ENCODE peak calls at places on chromosomes 5 and 9, in ten cellular contexts. H is GM12865, I is mammary epithelial cell, B is HL-60, L is neural progenitor cell, G is GM13977, S is Right ventricle myocardium superior, U is tibial nerve, M is A172, P is SHP77. C is an unnamed sample.

GRCh38 chr5:174172104-174172965 is 126.8 kb downstream of the NSG2 start:
- DNase-seq in G (no peak), L (peak; percentile 91), H (no peak), U (no peak), S (no peak), M (no peak), I (no peak), P (no peak), B (no peak), C (no peak)

GRCh38 chr9:9483175-9483574 is 1129.6 kb downstream of the PTPRD start:
- DNase-seq in U (no peak), L (no peak), S (no peak), H (no peak), I (no peak), M (no peak), G (no peak), P (no peak), B (no peak), C (no peak)

GRCh38 chr5:158390556-158390955 is 531.6 kb upstream of the CLINT1 start:
- DNase-seq in H (peak; percentile 23), M (peak; percentile 75), G (no peak), P (no peak), U (no peak), I (peak; percentile 42), L (no peak), S (no peak), B (no peak), C (peak; percentile 30)

GRCh38 chr9:137243626-137244485 is 2.8 kb downstream of the TUBB4B start:
- DNase-seq in I (no peak), S (no peak), L (no peak), P (no peak), H (no peak), G (no peak), M (no peak), B (peak; percentile 48), U (no peak), C (peak; percentile 68)

GRCh38 chr5:176803943-176804498 is 6.3 kb upstream of the UNC5A start:
- DNase-seq in S (no peak), U (no peak), P (no peak), I (peak; percentile 43), M (no peak), G (no peak), H (peak; percentile 17), B (no peak), L (peak; percentile 89), C (peak; percentile 35)

GRCh38 chr9:132486706-132487350 is 76.8 kb downstream of the CFAP77 start:
- DNase-seq in I (no peak), L (no peak), H (peak; percentile 32), G (no peak), M (no peak), U (no peak), S (no peak), B (no peak), P (no peak), C (no peak)

GRCh38 chr5:159642379-159642778 is 273.9 kb upstream of the ADRA1B start:
- DNase-seq in I (no peak), M (no peak), P (no peak), G (no peak), L (no peak), B (no peak), U (no peak), H (no peak), S (no peak), C (no peak)

GRCh38 chr9:77583366-77583626 is 64.8 kb downstream of the GNA14 start:
- DNase-seq in H (no peak), L (no peak), U (no peak), S (no peak), I (no peak), M (no peak), P (no peak), G (no peak), B (no peak), C (no peak)

GRCh38 chr5:72633041-72633445 is 125.8 kb upstream of the ZNF366 start:
- DNase-seq in H (no peak), I (no peak), U (no peak), M (no peak), B (no peak), P (no peak), L (no peak), G (no peak), S (no peak), C (no peak)

GRCh38 chr9:83441390-83441789 is 96.8 kb downstream of the FRMD3 start:
- DNase-seq in U (peak; percentile 22), H (no peak), S (no peak), B (no peak), P (no peak), L (no peak), I (no peak), M (no peak), G (no peak), C (no peak)

GRCh38 chr5:151023651-151024050 is 3.3 kb downstream of the GPX3 start:
- DNase-seq in P (no peak), G (no peak), M (peak; percentile 54), U (peak; percentile 79), S (peak; percentile 84), B (no peak), H (no peak), I (peak; percentile 51), L (no peak), C (no peak)

GRCh38 chr5:98735806-98736507 is 37.5 kb upstream of the RGMB start:
- DNase-seq in M (no peak), P (no peak), S (no peak), I (peak; percentile 9), U (no peak), G (no peak), H (no peak), B (no peak), L (no peak), C (no peak)

GRCh38 chr9:82923410-82924242 is 139.3 kb downstream of the RASEF start:
- DNase-seq in I (peak; percentile 11), L (peak; percentile 43), B (no peak), U (no peak), S (no peak), G (no peak), H (no peak), M (no peak), P (no peak), C (no peak)

GRCh38 chr9:5879419-5880181 is 11.1 kb upstream of the MLANA start:
- DNase-seq in I (peak; percentile 89), G (no peak), L (peak; percentile 8), U (no peak), S (no peak), M (peak; percentile 95), H (no peak), P (no peak), B (no peak), C (peak; percentile 79)

GRCh38 chr9:137436761-137437600 is 4.2 kb downstream of the ENTPD8 start:
- DNase-seq in B (no peak), M (no peak), I (no peak), P (no peak), S (peak; percentile 30), G (no peak), L (no peak), U (no peak), H (no peak), C (no peak)

GRCh38 chr9:86700601-86701000 is 246.7 kb downstream of the GAS1 start:
- DNase-seq in B (no peak), U (no peak), P (no peak), S (peak; percentile 82), M (no peak), I (peak; percentile 20), L (no peak), H (no peak), G (no peak), C (no peak)

GRCh38 chr9:79868532-79869189 is 296.9 kb downstream of the TLE4 start:
- DNase-seq in S (no peak), M (no peak), G (no peak), H (no peak), B (peak; percentile 71), P (no peak), L (no peak), I (no peak), U (no peak), C (no peak)

GRCh38 chr5:159910207-159910842 is 6.0 kb upstream of the ADRA1B start:
- DNase-seq in I (no peak), L (no peak), M (no peak), U (no peak), P (no peak), S (no peak), G (no peak), B (no peak), H (no peak), C (no peak)